ENCODE peak calls at places on chromosomes 5 and 9, in seven cellular contexts. Y is coronary artery; Q is endothelial cell; N is MCF 10A; L is OCI-LY7; K is heart right ventricle; D is CD8-positive, alpha-beta T cell. G is an unnamed sample.

GRCh38 chr5:96023518-96023917 is 61.9 kb upstream of the ELL2 start:
- DNase-seq in Y (no peak), Q (no peak), N (no peak), L (no peak), K (no peak), D (no peak), G (no peak)

GRCh38 chr5:83554686-83555085 is 83.1 kb downstream of the VCAN start:
- DNase-seq in Y (no peak), Q (no peak), N (no peak), L (no peak), K (no peak), D (no peak), G (no peak)

GRCh38 chr5:66307647-66308257 is 163.7 kb downstream of the SREK1 start:
- DNase-seq in Y (no peak), Q (peak), N (peak), L (peak), K (no peak), D (no peak), G (no peak)

GRCh38 chr9:133301253-133302230 is 26.5 kb upstream of the ABO start:
- DNase-seq in Y (peak), Q (no peak), N (no peak), L (no peak), K (no peak), D (no peak), G (peak)

GRCh38 chr9:73264636-73265035 is 113.0 kb downstream of the ANXA1 start:
- DNase-seq in Y (no peak), Q (no peak), N (no peak), L (no peak), K (no peak), D (no peak), G (no peak)

GRCh38 chr5:168092786-168093185 is 198.7 kb upstream of the WWC1 start:
- DNase-seq in Y (no peak), Q (no peak), N (no peak), L (no peak), K (no peak), D (no peak), G (no peak)

GRCh38 chr5:111735829-111736228 is 21.2 kb downstream of the NREP start:
- DNase-seq in Y (no peak), Q (no peak), N (peak), L (no peak), K (no peak), D (no peak), G (no peak)

GRCh38 chr5:130400091-130400490 is 495.8 kb downstream of the CHSY3 start:
- DNase-seq in Y (no peak), Q (no peak), N (peak), L (no peak), K (no peak), D (no peak), G (no peak)

GRCh38 chr5:149162401-149163084 is 21.2 kb downstream of the ABLIM3 start:
- DNase-seq in Y (no peak), Q (no peak), N (peak), L (no peak), K (no peak), D (no peak), G (no peak)

GRCh38 chr5:171975262-171975876 is 31.1 kb downstream of the FBXW11 start:
- DNase-seq in Y (no peak), Q (no peak), N (peak), L (no peak), K (no peak), D (no peak), G (no peak)

GRCh38 chr9:16342621-16343020 is 527.8 kb downstream of the BNC2 start:
- DNase-seq in Y (no peak), Q (no peak), N (no peak), L (no peak), K (no peak), D (no peak), G (no peak)

GRCh38 chr5:164504141-164504772 is 998.8 kb downstream of the MAT2B start:
- DNase-seq in Y (no peak), Q (peak), N (peak), L (peak), K (no peak), D (no peak), G (no peak)

GRCh38 chr5:2212481-2212880 is 329.8 kb upstream of the IRX4 start:
- DNase-seq in Y (no peak), Q (no peak), N (no peak), L (no peak), K (no peak), D (no peak), G (no peak)

GRCh38 chr5:81850494-81850893 is 99.6 kb upstream of the SSBP2 start:
- DNase-seq in Y (no peak), Q (no peak), N (no peak), L (peak), K (no peak), D (no peak), G (no peak)

GRCh38 chr5:84231390-84231789 is 153.3 kb downstream of the EDIL3 start:
- DNase-seq in Y (no peak), Q (no peak), N (no peak), L (no peak), K (no peak), D (no peak), G (no peak)

GRCh38 chr5:92309336-92309991 is 926.3 kb upstream of the ARRDC3 start:
- DNase-seq in Y (no peak), Q (no peak), N (peak), L (peak), K (no peak), D (no peak), G (no peak)

GRCh38 chr9:100350188-100350587 is 2.6 kb downstream of the TEX10 start:
- DNase-seq in Y (no peak), Q (no peak), N (peak), L (peak), K (no peak), D (no peak), G (no peak)

GRCh38 chr5:139667001-139667729 is 19.0 kb downstream of the CXXC5 start:
- DNase-seq in Y (no peak), Q (no peak), N (no peak), L (peak), K (no peak), D (no peak), G (no peak)

GRCh38 chr9:99867536-99867935 is 38.9 kb upstream of the STX17 start:
- DNase-seq in Y (no peak), Q (no peak), N (peak), L (no peak), K (no peak), D (no peak), G (no peak)

GRCh38 chr9:125964702-125965225 is 217.6 kb downstream of the PBX3 start:
- DNase-seq in Y (no peak), Q (no peak), N (no peak), L (no peak), K (no peak), D (no peak), G (no peak)

GRCh38 chr5:110002652-110003051 is 312.9 kb downstream of the MAN2A1 start:
- DNase-seq in Y (no peak), Q (no peak), N (no peak), L (no peak), K (no peak), D (no peak), G (no peak)

GRCh38 chr9:115373000-115373709 is 255.2 kb upstream of the TNC start:
- DNase-seq in Y (no peak), Q (no peak), N (peak), L (no peak), K (no peak), D (no peak), G (no peak)

GRCh38 chr9:134556531-134557068 is 85.0 kb upstream of the COL5A1 start:
- DNase-seq in Y (peak), Q (no peak), N (no peak), L (no peak), K (no peak), D (no peak), G (no peak)

GRCh38 chr5:96384353-96384752 is 48.7 kb downstream of the PCSK1 start:
- DNase-seq in Y (no peak), Q (no peak), N (peak), L (no peak), K (peak), D (no peak), G (no peak)

GRCh38 chr9:69637801-69638200 is 34.4 kb downstream of the APBA1 start:
- DNase-seq in Y (no peak), Q (no peak), N (peak), L (no peak), K (no peak), D (no peak), G (no peak)

GRCh38 chr5:102375256-102375655 is 79.2 kb upstream of the SLCO4C1 start:
- DNase-seq in Y (no peak), Q (no peak), N (peak), L (no peak), K (no peak), D (no peak), G (no peak)

GRCh38 chr5:169796731-169797130 is 159.7 kb downstream of the DOCK2 start:
- DNase-seq in Y (no peak), Q (no peak), N (no peak), L (no peak), K (no peak), D (no peak), G (no peak)

GRCh38 chr9:31136524-31136923 is 1247.9 kb upstream of the ACO1 start:
- DNase-seq in Y (no peak), Q (no peak), N (no peak), L (no peak), K (no peak), D (no peak), G (no peak)

GRCh38 chr9:31142456-31142855 is 1242.0 kb upstream of the ACO1 start:
- DNase-seq in Y (no peak), Q (no peak), N (no peak), L (no peak), K (no peak), D (no peak), G (no peak)

GRCh38 chr9:31137151-31137849 is 1247.1 kb upstream of the ACO1 start:
- DNase-seq in Y (no peak), Q (no peak), N (peak), L (no peak), K (no peak), D (no peak), G (no peak)

GRCh38 chr9:31137850-31138160 is 1246.6 kb upstream of the ACO1 start:
- DNase-seq in Y (no peak), Q (no peak), N (no peak), L (no peak), K (no peak), D (no peak), G (no peak)

DNA sequence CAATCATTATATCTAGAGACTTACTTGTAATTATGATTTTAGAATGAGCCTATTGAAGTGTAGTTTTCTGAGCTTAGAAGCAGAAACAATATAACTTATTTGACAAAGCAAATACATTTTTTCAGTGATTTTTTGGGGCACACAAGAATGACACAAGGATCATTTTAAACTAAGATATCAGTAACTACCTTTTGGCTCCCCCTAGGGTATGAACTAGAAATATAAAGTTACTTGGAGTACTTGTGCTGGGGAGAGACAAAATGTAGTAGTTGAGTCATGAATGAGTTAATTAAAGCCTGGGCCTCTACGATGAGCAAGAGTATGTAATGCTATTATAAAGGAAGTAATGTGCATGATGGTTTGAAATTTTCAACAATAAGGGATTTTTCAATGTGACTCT is 1244.1 kb upstream of the ACO1 start:
- DNase-seq in Y (no peak), Q (no peak), N (peak), L (peak), K (no peak), D (no peak), G (no peak)
- TF ChIP-seq CTCF in Y (no peak), Q (peak), N (peak), L (peak), K (no peak), D (no peak), G (peak)

DNA sequence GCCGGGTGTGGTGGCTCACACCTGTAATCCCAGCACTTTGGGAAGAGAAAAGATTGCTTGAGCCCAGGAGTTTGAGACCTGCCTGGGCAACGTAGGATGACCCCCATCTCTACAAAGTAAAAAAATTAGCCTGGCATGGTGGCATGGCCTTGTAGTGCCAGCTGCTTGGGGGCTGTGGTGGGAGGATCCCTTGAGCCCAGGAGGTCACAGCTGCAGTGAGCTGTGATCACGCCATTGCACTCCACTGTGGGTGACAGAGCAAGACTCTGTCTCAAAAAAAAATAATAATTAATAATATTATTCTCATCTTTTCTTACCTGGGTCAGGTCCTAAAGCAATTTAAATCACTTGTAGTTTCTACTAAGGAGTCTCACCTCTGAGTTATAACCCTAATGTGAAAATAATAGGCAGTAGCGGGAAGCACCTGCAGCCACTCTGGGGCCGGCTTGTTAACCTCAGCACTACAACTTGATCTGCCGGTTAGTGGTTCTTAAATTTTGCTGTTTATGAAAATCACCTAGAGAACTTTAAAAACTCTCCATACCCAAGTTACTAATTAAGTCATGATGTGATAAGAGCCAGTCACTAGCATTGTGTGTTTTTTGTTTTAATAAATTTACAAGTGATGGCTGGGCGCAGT is 29.4 kb upstream of the PCAT7 start:
- DNase-seq in Y (no peak), Q (no peak), N (no peak), L (peak), K (no peak), D (no peak), G (no peak)
- TF ChIP-seq CTCF in Y (no peak), Q (no peak), N (no peak), L (no peak), K (no peak), D (no peak), G (no peak)

GRCh38 chr9:38421498-38422211 is 2.6 kb downstream of the IGFBPL1 start:
- DNase-seq in Y (no peak), Q (no peak), N (no peak), L (no peak), K (no peak), D (no peak), G (no peak)

GRCh38 chr9:38423273-38423938 is 848 bp downstream of the IGFBPL1 start:
- DNase-seq in Y (no peak), Q (no peak), N (no peak), L (no peak), K (no peak), D (no peak), G (no peak)

GRCh38 chr9:38423939-38424843 is at the start of gene IGFBPL1:
- DNase-seq in Y (peak), Q (peak), N (no peak), L (no peak), K (no peak), D (no peak), G (no peak)

GRCh38 chr9:38424918-38425317 is 664 bp upstream of the IGFBPL1 start:
- DNase-seq in Y (peak), Q (no peak), N (no peak), L (no peak), K (no peak), D (no peak), G (no peak)

GRCh38 chr9:38422555-38423245 is 1.6 kb downstream of the IGFBPL1 start:
- DNase-seq in Y (no peak), Q (no peak), N (no peak), L (no peak), K (no peak), D (no peak), G (no peak)
- TF ChIP-seq CTCF in Y (no peak), Q (no peak), N (no peak), L (no peak), K (no peak), D (no peak), G (no peak)

GRCh38 chr5:106843812-106844416 is 826.8 kb downstream of the EFNA5 start:
- DNase-seq in Y (no peak), Q (no peak), N (peak), L (peak), K (no peak), D (no peak), G (no peak)
- TF ChIP-seq CTCF in Y (no peak), Q (peak), N (peak), L (peak), K (no peak), D (no peak), G (peak)

GRCh38 chr5:28855631-28856030 is 1817.2 kb upstream of the CDH9 start:
- DNase-seq in Y (no peak), Q (no peak), N (peak), L (no peak), K (no peak), D (no peak), G (no peak)

DNA sequence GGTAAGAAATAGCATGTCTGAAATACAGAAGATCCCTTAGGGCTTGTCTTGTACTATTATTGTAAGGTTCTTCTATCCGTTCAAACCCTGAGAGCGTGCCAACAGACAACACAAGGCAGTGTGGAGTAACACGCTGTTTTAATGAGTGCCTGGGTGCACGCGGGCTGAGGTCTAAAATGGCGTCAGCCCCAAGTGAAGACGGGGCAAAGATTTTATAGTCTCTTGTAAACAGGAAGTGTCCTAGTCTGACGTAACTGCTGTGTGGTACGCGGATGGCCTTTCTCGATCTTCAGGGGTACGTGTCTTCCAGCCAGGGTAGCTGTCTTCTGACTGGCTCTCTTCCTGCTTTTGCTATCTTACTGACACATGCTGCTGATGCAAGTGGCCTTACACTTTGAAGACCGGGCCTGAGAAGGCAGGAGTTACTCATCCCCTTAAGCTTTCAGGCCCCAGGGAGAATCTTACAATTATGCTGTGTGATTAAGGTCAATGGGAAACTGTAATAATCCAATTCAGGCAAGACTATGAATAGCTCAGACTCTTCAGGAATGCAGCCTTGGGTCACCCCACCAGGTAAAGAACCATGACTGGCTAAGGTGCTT is 1812.0 kb upstream of the CDH9 start:
- DNase-seq in Y (no peak), Q (no peak), N (no peak), L (no peak), K (no peak), D (no peak), G (no peak)
- TF ChIP-seq CTCF in Y (no peak), Q (no peak), N (no peak), L (no peak), K (no peak), D (no peak), G (no peak)

DNA sequence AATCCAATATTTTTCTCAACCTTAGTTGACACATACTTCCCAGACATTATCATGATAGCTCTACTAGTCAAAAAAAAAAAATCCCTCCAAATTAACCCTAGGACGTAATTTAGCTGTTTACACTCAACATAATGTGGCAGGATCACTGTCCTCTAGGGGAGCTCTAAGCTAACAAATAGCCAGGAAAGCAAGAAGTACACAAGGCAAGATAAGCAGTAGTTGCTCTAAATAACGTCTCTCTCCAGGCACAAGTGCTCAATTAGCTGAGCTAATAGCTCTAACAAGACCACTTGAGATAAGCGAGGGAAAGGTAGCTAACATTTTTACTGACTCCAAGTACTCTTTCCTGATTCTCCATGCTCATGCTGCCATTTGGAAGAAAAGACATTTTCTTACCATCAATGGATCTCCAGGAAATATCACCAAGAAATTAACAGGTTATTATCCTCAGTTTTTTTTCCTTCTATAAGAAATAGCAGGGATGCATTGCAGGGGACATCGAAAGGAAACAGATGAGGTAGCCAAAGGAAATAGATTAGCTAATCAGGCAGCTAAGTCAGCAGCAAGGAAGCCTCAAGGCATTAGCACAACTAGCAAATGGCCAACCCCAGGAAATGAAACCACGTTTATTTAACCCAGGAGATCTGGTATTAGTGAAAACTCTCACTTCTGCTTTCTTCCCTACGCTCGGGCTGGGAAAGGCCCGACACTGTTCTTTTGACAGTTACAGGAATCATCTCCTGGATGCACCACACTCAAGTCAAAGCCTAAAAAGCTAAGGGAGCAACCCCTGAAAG is 614.1 kb downstream of the PTPRD start:
- DNase-seq in Y (no peak), Q (no peak), N (peak), L (peak), K (no peak), D (no peak), G (no peak)
- TF ChIP-seq CTCF in Y (no peak), Q (peak), N (peak), L (peak), K (peak), D (no peak), G (peak)

GRCh38 chr9:37209431-37210386 is 89.3 kb downstream of the ZCCHC7 start:
- DNase-seq in Y (no peak), Q (peak), N (no peak), L (peak), K (no peak), D (no peak), G (no peak)
- TF ChIP-seq CTCF in Y (no peak), Q (no peak), N (no peak), L (peak), K (no peak), D (no peak), G (peak)

DNA sequence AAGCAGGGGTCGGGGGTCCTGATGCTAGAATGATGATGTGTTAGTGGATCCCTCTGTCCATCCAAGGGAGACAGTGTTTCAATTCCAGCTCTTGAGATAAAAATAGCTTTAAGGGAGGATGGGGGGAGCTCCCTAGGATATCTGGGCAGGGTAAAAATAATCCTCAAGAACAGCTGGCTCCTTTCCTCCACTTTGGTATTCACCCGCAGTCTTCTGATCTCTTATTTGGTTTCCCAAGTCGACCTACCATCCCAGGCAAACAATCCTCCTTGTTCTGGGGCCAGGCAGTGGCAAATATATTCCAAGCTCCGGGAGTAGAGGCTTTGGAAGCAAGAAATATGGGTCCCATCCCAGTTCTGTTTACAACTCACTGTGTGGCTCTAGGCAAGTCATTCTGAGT is 14.5 kb upstream of the COL27A1 start:
- DNase-seq in Y (no peak), Q (no peak), N (no peak), L (no peak), K (no peak), D (no peak), G (no peak)
- TF ChIP-seq CTCF in Y (no peak), Q (no peak), N (no peak), L (no peak), K (no peak), D (no peak), G (no peak)

G was measured in type B pancreatic cell.